ENCODE peak calls at places on chromosome 5, in nine cellular contexts. D is ovary, Z is uterus, L is transverse colon, F is A549, X is IMR-90, T is body of pancreas, N is vagina, G is HCT116. U is an unnamed sample.
A peak's percentile ranks its signal among the peaks of the same experiment; 100 is the strongest.

GRCh38 chr5:8848997-8849585 is 696.8 kb downstream of the SEMA5A start:
- DNase-seq in D (no peak), Z (no peak), L (no peak), F (no peak), X (peak; percentile 89), T (no peak), N (no peak), G (no peak), U (no peak)

GRCh38 chr5:10746711-10747110 is 14.3 kb downstream of the DAP start:
- DNase-seq in D (no peak), Z (no peak), L (peak; percentile 74), F (no peak), X (no peak), T (peak; percentile 82), N (no peak), G (no peak), U (no peak)

GRCh38 chr5:78922879-78923621 is 62.1 kb downstream of the ARSB start:
- DNase-seq in D (no peak), Z (no peak), L (no peak), F (no peak), X (no peak), T (peak; percentile 20), N (no peak), G (no peak), U (no peak)

GRCh38 chr5:108148715-108149139 is 233.2 kb downstream of the FBXL17 start:
- DNase-seq in D (no peak), Z (no peak), L (no peak), F (peak; percentile 5), X (peak; percentile 35), T (no peak), N (no peak), G (no peak), U (no peak)

GRCh38 chr5:68502531-68502930 is 287.0 kb downstream of the PIK3R1 start:
- DNase-seq in D (no peak), Z (no peak), L (no peak), F (no peak), X (peak; percentile 33), T (no peak), N (no peak), G (no peak), U (no peak)

GRCh38 chr5:128674837-128675446 is 136.9 kb upstream of the FBN2 start:
- DNase-seq in D (no peak), Z (no peak), L (peak; percentile 52), F (peak; percentile 21), X (peak; percentile 57), T (peak; percentile 40), N (no peak), G (peak; percentile 50), U (no peak)

GRCh38 chr5:77777911-77778310 is 1.8 kb upstream of the TBCA start:
- DNase-seq in D (no peak), Z (no peak), L (no peak), F (no peak), X (no peak), T (no peak), N (no peak), G (no peak), U (no peak)

GRCh38 chr5:151014680-151015343 is 5.6 kb upstream of the GPX3 start:
- DNase-seq in D (no peak), Z (no peak), L (no peak), F (no peak), X (no peak), T (no peak), N (no peak), G (no peak), U (no peak)

GRCh38 chr5:14509556-14509955 is 72.0 kb upstream of the OTULINL start:
- DNase-seq in D (no peak), Z (no peak), L (no peak), F (no peak), X (no peak), T (no peak), N (no peak), G (no peak), U (no peak)

GRCh38 chr5:146055432-146055831 is 49.9 kb downstream of the PLAC8L1 start:
- DNase-seq in D (no peak), Z (no peak), L (no peak), F (no peak), X (no peak), T (no peak), N (no peak), G (no peak), U (no peak)

GRCh38 chr5:65986796-65987195 is 60.4 kb downstream of the ERBIN start:
- DNase-seq in D (no peak), Z (no peak), L (no peak), F (no peak), X (no peak), T (no peak), N (no peak), G (no peak), U (no peak)

GRCh38 chr5:151082274-151082902 is 1.6 kb upstream of the TNIP1 start:
- DNase-seq in D (no peak), Z (no peak), L (peak; percentile 73), F (peak; percentile 73), X (peak; percentile 37), T (no peak), N (no peak), G (no peak), U (peak; percentile 59)

GRCh38 chr5:9265391-9266287 is 280.2 kb downstream of the SEMA5A start:
- DNase-seq in D (no peak), Z (no peak), L (no peak), F (no peak), X (peak; percentile 99), T (no peak), N (no peak), G (no peak), U (no peak)

GRCh38 chr5:154646841-154647759 is 108.1 kb upstream of the LARP1 start:
- DNase-seq in D (peak; percentile 47), Z (peak; percentile 17), L (peak; percentile 78), F (no peak), X (peak; percentile 12), T (peak; percentile 90), N (no peak), G (no peak), U (peak; percentile 79)

DNA sequence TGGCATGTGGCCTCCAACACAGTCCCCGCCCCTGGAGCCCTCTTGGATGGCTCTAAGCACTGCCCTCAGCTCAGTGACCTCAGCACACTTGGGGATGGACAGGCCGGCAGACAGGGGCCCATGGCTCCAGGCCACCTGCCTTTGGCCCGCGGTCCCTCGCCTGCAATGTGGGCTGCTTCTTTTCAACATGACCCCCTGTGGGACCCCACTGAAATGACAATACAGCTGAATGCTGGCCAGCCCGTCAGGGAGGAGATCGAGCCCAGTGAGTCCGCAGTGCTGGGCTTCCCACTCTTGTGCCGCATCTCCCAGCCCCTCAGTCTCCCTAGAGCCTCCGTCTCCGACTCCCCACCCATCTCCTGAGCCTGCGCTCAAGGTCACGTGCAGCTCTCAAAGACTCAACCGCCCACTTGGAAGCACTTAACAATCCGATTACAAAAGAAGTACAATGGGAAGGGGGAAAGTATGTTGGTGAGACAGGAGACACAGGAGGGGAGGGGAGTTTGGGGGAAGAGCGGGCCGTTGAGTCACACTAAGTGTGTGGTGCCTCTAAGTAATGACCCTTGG is 238.9 kb downstream of the HSPA4 start:
- DNase-seq in D (no peak), Z (no peak), L (no peak), F (no peak), X (no peak), T (no peak), N (no peak), G (no peak), U (no peak)
- H3K4me1 ChIP-seq in D (no peaks in the 10 kb centered on the region), Z (no peaks in the 10 kb centered on the region), L (no peaks in the 10 kb centered on the region), F (peaks cover 38% of the 10 kb centered on the region), X (no peaks in the 10 kb centered on the region), T (no peaks in the 10 kb centered on the region), N (no peaks in the 10 kb centered on the region), G (peaks cover 17% of the 10 kb centered on the region), U (no peaks in the 10 kb centered on the region)

DNA sequence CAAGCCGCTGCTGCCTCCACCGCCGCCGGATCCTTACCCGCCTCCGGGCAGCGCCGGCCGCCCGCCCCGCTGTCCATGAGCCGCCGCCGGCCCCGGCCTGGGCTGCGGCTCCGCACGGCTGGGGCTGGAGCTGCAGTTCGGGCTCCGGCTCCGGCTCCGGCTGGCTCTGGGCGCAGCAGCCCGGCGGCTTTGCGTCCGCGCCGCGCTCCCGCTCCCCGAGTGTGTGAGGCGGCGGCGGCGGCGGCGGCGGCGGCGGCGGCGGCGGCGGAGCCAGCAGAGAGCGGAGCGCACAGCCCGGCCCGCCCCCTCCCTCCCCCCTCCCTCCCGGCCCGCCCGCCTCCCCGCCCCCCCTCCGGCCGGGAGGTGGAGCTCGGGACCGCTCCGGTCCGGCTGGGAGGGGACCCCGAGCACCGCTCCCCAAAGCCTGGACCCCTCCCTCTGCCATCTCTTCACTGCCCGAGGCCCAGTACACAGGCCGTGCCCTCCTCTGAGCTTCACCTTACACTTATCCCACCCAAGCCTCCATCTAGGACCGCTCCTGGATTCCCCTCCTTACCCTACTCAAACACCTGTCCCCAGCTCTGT is at the start of gene PCDH1:
- DNase-seq in D (peak; percentile 59), Z (peak; percentile 13), L (peak; percentile 54), F (no peak), X (peak; percentile 14), T (peak; percentile 54), N (no peak), G (no peak), U (peak; percentile 82)
- TF ChIP-seq POLR2A in D (no peak), Z (peak; percentile 25), L (no peak), F (no peak), X (no peak), T (peak; percentile 31), N (no peak), G (no peak), U (no peak)

DNA sequence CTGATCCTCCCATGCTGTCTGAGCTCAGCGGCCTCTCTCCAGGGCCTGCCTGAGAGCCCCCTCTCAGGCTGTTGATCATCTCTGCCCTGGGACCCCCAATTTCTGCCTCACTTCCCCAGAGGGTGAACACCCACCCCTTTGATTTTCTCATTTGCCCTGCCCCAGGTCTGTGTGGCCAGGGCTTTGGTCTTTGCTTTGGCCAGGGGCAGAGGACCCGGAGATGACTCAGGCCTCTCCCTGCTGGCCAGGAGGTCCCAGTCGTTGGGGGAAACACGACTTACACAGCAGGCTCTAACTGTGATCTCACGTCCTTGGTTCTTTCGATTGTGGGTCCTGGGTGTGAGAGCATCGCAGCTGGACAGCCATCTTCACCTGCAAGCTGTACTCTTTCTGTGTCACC is 1.1 kb upstream of the ADAMTS2 start:
- DNase-seq in D (no peak), Z (no peak), L (no peak), F (no peak), X (no peak), T (no peak), N (no peak), G (no peak), U (peak; percentile 23)
- H3K27ac ChIP-seq in D (no peak overlapping the region), Z (peak overlapping the region; percentile 26), L (no peak overlapping the region), F (no peak overlapping the region), X (no peak overlapping the region), T (no peak overlapping the region), N (peak overlapping the region; percentile 80), G (no peak overlapping the region), U (peak overlapping the region; percentile 81)

DNA sequence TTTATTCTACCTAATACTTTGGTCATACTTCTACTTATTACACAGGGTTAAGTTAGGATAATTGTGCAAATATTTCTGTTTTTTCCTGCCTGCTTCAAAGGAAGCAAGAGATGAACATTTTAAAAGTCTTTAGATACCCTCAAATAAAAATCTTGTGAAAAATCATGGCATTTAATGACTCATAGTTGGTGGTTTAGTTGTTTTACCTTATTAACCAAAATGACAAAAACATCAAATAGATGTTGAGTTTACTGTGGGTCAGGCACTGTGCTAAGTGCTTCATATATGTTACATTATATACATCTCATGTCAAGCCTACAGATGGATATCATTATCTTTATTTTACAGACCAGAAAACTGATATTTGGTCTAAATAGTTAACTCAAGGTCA is 54.4 kb downstream of the ZNF474 start:
- DNase-seq in D (no peak), Z (no peak), L (no peak), F (no peak), X (no peak), T (no peak), N (no peak), G (no peak), U (no peak)
- H3K4me1 ChIP-seq in D (peaks cover 3% of the 10 kb centered on the region), Z (peaks cover 4% of the 10 kb centered on the region), L (peaks cover 47% of the 10 kb centered on the region), F (peaks cover 31% of the 10 kb centered on the region), X (peaks cover 11% of the 10 kb centered on the region), T (no peaks in the 10 kb centered on the region), N (peaks cover 20% of the 10 kb centered on the region), G (no peaks in the 10 kb centered on the region), U (no peaks in the 10 kb centered on the region)

U was measured in spleen.